ENCODE peak calls at places on chromosomes 3 and 15, in nine cellular contexts. M is upper lobe of left lung, D is gastrocnemius medialis, Y is tibial artery, X is ovary, L is A673, J is fibroblast of lung, O is body of pancreas, U is left ventricle myocardium inferior. E is an unnamed sample.

GRCh38 chr3:169026543-169027181 is 636.9 kb downstream of the MECOM start:
- DNase-seq in Y (no peak), D (no peak), M (no peak), J (peak; percentile 97), X (no peak), L (no peak), O (no peak), U (no peak), E (peak; percentile 78)

GRCh38 chr3:187736418-187736871 is 8.8 kb downstream of the BCL6 start:
- DNase-seq in X (no peak), O (peak; percentile 25), U (no peak), L (peak; percentile 49), J (peak; percentile 71), Y (no peak), M (no peak), D (peak; percentile 83), E (no peak)

GRCh38 chr3:148233403-148233802 is 464.3 kb upstream of the AGTR1 start:
- DNase-seq in L (no peak), D (no peak), U (no peak), M (no peak), X (no peak), J (peak; percentile 41), Y (no peak), O (no peak), E (no peak)

GRCh38 chr15:99487337-99487730 is 78.5 kb upstream of the MEF2A start:
- DNase-seq in J (no peak), M (no peak), X (no peak), U (no peak), D (no peak), O (no peak), Y (no peak), L (no peak), E (no peak)

GRCh38 chr3:178968996-178969700 is 102.5 kb downstream of the ZMAT3 start:
- DNase-seq in D (no peak), L (no peak), U (no peak), O (no peak), J (no peak), Y (no peak), M (no peak), X (no peak), E (no peak)

GRCh38 chr15:89801471-89802205 is 13.0 kb downstream of the ANPEP start:
- DNase-seq in M (no peak), J (no peak), O (no peak), Y (no peak), U (no peak), L (no peak), D (no peak), X (no peak), E (no peak)

GRCh38 chr3:191775451-191776233 is 314.7 kb downstream of the PYDC2 start:
- DNase-seq in D (no peak), J (peak; percentile 82), X (no peak), U (no peak), Y (no peak), L (no peak), M (no peak), O (no peak), E (no peak)

GRCh38 chr3:108728934-108729333 is 28.3 kb downstream of the RETNLB start:
- DNase-seq in L (no peak), D (no peak), J (no peak), Y (no peak), O (no peak), M (no peak), U (no peak), X (no peak), E (no peak)

GRCh38 chr3:69236808-69237707 is 114.7 kb upstream of the LMOD3 start:
- DNase-seq in U (no peak), O (no peak), J (no peak), X (no peak), Y (no peak), L (peak; percentile 1), D (no peak), M (no peak), E (no peak)

GRCh38 chr3:127706785-127707351 is 34.1 kb downstream of the ABTB1 start:
- DNase-seq in Y (peak; percentile 65), O (peak; percentile 6), X (peak; percentile 5), M (no peak), L (no peak), D (peak; percentile 9), J (no peak), U (no peak), E (no peak)

GRCh38 chr15:67062365-67062985 is 2.9 kb upstream of the SMAD3 start:
- DNase-seq in J (no peak), M (no peak), U (no peak), X (no peak), Y (no peak), O (no peak), D (no peak), L (no peak), E (no peak)

GRCh38 chr15:67065531-67066005 is at the start of gene SMAD3:
- DNase-seq in Y (peak; percentile 95), D (peak; percentile 90), L (peak; percentile 94), X (peak; percentile 91), U (peak; percentile 93), J (peak; percentile 96), M (peak; percentile 96), O (peak; percentile 92), E (peak; percentile 66)

GRCh38 chr15:67066041-67067021 is 929 bp downstream of the SMAD3 start:
- DNase-seq in Y (no peak), L (peak; percentile 49), D (no peak), O (no peak), J (no peak), X (peak; percentile 53), M (peak; percentile 89), U (peak; percentile 28), E (no peak)

GRCh38 chr15:67063689-67064606 is 1.5 kb upstream of the SMAD3 start:
- DNase-seq in L (no peak), Y (no peak), J (peak; percentile 69), U (peak; percentile 38), D (peak; percentile 43), X (peak; percentile 44), M (peak; percentile 34), O (peak; percentile 62), E (no peak)

DNA sequence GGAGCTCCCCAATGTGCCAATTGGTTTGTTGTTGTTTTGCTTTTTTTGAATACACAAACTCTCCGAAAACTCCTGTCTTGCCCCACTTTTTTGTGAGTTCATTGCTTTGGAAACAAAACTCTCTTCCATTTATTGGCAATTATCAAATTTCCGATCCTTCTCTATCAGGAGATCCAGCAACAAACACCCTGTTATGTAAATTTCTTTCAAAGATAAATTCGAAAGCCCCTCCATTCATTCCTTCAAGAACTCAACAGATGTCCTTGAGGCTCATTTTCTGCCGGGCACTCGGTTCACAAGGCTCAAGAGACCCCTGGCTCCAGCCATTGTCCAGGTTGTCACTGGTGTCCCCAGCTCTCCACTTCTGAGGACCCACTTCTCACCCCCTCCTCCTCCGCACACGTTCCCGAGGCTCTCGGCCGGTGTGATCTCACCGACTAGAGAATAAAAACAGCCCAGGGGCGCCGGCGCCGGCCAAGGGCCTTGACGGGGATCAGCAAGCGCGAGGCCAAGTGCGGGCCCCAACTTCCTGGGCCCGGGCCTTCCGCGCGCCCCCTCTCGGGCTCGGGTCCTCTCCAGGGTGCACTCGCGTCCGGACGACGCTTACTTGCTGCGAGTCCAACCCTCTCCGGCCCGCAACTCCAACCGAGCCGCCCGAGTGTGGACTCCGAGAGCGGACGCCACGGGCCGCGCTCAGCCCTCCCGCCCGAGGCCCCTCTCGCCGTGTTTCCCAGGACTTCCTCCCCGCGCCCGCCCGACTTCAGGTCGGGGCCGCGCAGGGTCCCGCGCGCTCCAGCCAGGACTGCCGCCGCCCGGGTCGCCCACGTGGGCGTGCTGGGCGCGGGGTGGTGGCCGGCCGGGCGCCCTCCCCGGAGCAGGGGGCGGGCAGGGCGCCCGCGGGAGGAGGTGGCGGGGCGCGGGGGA is 533 bp upstream of the SMAD3 start:
- DNase-seq in L (no peak), J (peak; percentile 72), M (peak; percentile 93), U (peak; percentile 63), Y (no peak), X (no peak), D (peak; percentile 51), O (peak; percentile 73), E (no peak)
- H3K4me3 ChIP-seq in L (peak overlapping the region; percentile 98), J (peak overlapping the region; percentile 36), M (peak overlapping the region; percentile 80), U (peak overlapping the region; percentile 91), Y (peak overlapping the region; percentile 93), X (peak overlapping the region; percentile 76), D (peak overlapping the region; percentile 77), O (no peak overlapping the region), E (peak overlapping the region; percentile 98)

GRCh38 chr3:181797431-181797830 is 85.7 kb downstream of the SOX2 start:
- DNase-seq in O (no peak), L (no peak), U (no peak), Y (no peak), D (no peak), X (no peak), M (no peak), J (no peak), E (no peak)

GRCh38 chr3:181791380-181791779 is 79.7 kb downstream of the SOX2 start:
- DNase-seq in X (no peak), M (no peak), D (no peak), O (no peak), U (no peak), L (no peak), J (peak; percentile 25), Y (no peak), E (no peak)

GRCh38 chr3:181794036-181794790 is 82.5 kb downstream of the SOX2 start:
- DNase-seq in X (no peak), O (no peak), J (no peak), M (no peak), U (no peak), Y (no peak), D (no peak), L (no peak), E (no peak)

GRCh38 chr3:181793006-181793405 is 81.3 kb downstream of the SOX2 start:
- DNase-seq in Y (no peak), X (no peak), O (no peak), U (no peak), J (no peak), M (no peak), D (no peak), L (no peak), E (no peak)

GRCh38 chr3:181796641-181797040 is 84.9 kb downstream of the SOX2 start:
- DNase-seq in U (no peak), Y (no peak), X (no peak), L (no peak), O (no peak), J (no peak), M (no peak), D (no peak), E (no peak)
- TF ChIP-seq CTCF in U (no peak), Y (no peak), X (no peak), L (no peak), O (no peak), J (no peak), M (no peak), D (no peak), E (no peak)

DNA sequence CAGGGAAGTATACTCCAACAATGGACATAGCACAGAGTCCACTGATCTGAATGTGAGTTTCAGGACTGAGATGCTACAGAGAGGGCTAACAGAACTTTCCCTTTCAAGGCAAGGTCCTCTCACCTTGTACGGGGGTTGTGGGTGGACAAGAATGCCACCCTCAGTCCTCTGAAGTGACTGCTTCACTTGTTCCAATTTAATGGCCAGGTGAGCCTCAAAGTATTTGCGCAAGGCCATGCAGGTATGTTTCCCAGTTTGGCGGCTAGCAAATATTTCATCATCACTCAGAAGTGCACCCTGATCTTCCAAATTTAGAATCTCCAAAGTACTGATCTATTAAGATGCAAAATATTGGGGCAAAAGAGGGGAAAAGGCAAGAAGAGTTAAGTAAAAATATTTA is 38.1 kb downstream of the RBM15B start:
- DNase-seq in Y (no peak), M (no peak), O (no peak), U (no peak), L (no peak), X (no peak), J (no peak), D (no peak), E (no peak)
- H3K36me3 ChIP-seq in Y (peaks cover 59% of the 10 kb centered on the region), M (peaks cover 53% of the 10 kb centered on the region), O (no peaks in the 10 kb centered on the region), U (peaks cover 79% of the 10 kb centered on the region), L (peaks cover 4% of the 10 kb centered on the region), X (no peaks in the 10 kb centered on the region), J (peaks cover 1% of the 10 kb centered on the region), D (peaks cover 45% of the 10 kb centered on the region), E (peaks cover 4% of the 10 kb centered on the region)

GRCh38 chr3:149968216-149968615 is 2.5 kb downstream of the PFN2 start:
- DNase-seq in X (no peak), D (no peak), U (no peak), L (no peak), M (no peak), O (no peak), Y (no peak), J (peak; percentile 76), E (no peak)
- H3K4me3 ChIP-seq in X (no peak overlapping the region), D (peak overlapping the region; percentile 68), U (peak overlapping the region; percentile 95), L (peak overlapping the region; percentile 83), M (no peak overlapping the region), O (no peak overlapping the region), Y (peak overlapping the region; percentile 93), J (peak overlapping the region; percentile 87), E (peak overlapping the region; percentile 97)